ENCODE peak calls at places on chromosomes 6 and 20, in six cellular contexts. N is mesothelial cell of epicardium, H is GM20000, Y is cardiac muscle cell, Q is PC-3, G is GM06990. W is an unnamed sample.

GRCh38 chr20:62119591-62120364 is 2.5 kb upstream of the LSM14B start:
- DNase-seq in N (no peak), G (no peak), Y (no peak), Q (no peak), H (no peak), W (no peak)

GRCh38 chr6:135147637-135148592 is 33.2 kb upstream of the MYB start:
- DNase-seq in Y (no peak), H (no peak), Q (no peak), N (no peak), G (no peak), W (no peak)

GRCh38 chr20:35285806-35286076 is 1.2 kb upstream of the EIF6 start:
- DNase-seq in N (no peak), Q (no peak), Y (no peak), G (no peak), H (no peak), W (no peak)

GRCh38 chr6:168956141-168956838 is 297.4 kb downstream of the THBS2 start:
- DNase-seq in G (no peak), H (no peak), Y (no peak), N (no peak), Q (no peak), W (no peak)

GRCh38 chr20:19682249-19682648 is 75.8 kb upstream of the RIN2 start:
- DNase-seq in G (no peak), H (peak), Y (no peak), Q (no peak), N (no peak), W (no peak)

GRCh38 chr6:137813308-137813707 is 53.8 kb upstream of the TNFAIP3 start:
- DNase-seq in G (no peak), Y (no peak), H (no peak), N (no peak), Q (peak), W (no peak)

GRCh38 chr6:47780510-47781356 is 1.1 kb upstream of the OPN5 start:
- DNase-seq in Y (peak), G (no peak), H (peak), N (no peak), Q (peak), W (peak)

GRCh38 chr6:119669228-119669627 is 319.7 kb upstream of the MAN1A1 start:
- DNase-seq in G (no peak), Q (no peak), N (no peak), H (no peak), Y (no peak), W (no peak)

GRCh38 chr6:132648828-132649227 is 10.2 kb downstream of the TAAR1 start:
- DNase-seq in Q (peak), N (no peak), G (no peak), H (no peak), Y (no peak), W (no peak)

GRCh38 chr20:23995905-23996666 is 7.5 kb upstream of the GGTLC1 start:
- DNase-seq in Q (peak), N (peak), H (peak), Y (peak), G (no peak), W (peak)

GRCh38 chr6:1536526-1537429 is 72.9 kb upstream of the FOXC1 start:
- DNase-seq in Q (no peak), N (no peak), G (no peak), Y (no peak), H (no peak), W (no peak)

GRCh38 chr6:11784341-11784740 is 5.7 kb upstream of the ADTRP start:
- DNase-seq in G (no peak), H (no peak), N (no peak), Y (no peak), Q (no peak), W (no peak)

GRCh38 chr20:51360451-51361230 is 181.9 kb downstream of the NFATC2 start:
- DNase-seq in H (no peak), N (no peak), Q (peak), Y (no peak), G (no peak), W (no peak)

GRCh38 chr6:2028457-2029038 is 216.9 kb downstream of the GMDS start:
- DNase-seq in Q (peak), G (peak), Y (no peak), N (no peak), H (peak), W (no peak)

GRCh38 chr6:29750709-29751108 is 27.5 kb downstream of the HLA-F start:
- DNase-seq in H (no peak), N (no peak), Y (no peak), G (no peak), Q (no peak), W (no peak)

GRCh38 chr6:156396791-156397418 is 380.3 kb upstream of the ARID1B start:
- DNase-seq in H (no peak), G (peak), N (no peak), Q (no peak), Y (no peak), W (no peak)

GRCh38 chr6:158772851-158773371 is 46.3 kb downstream of the EZR start:
- DNase-seq in N (no peak), Y (no peak), H (no peak), G (no peak), Q (no peak), W (no peak)

GRCh38 chr6:15389759-15390723 is 144.2 kb downstream of the JARID2 start:
- DNase-seq in Y (peak), G (peak), H (peak), N (peak), Q (peak), W (peak)

GRCh38 chr20:9769954-9770353 is 68.9 kb downstream of the PAK5 start:
- DNase-seq in G (no peak), H (no peak), Y (no peak), Q (no peak), N (no peak), W (no peak)

GRCh38 chr20:12180107-12180661 is 262.5 kb downstream of the BTBD3 start:
- DNase-seq in Y (no peak), G (no peak), H (no peak), N (no peak), Q (no peak), W (no peak)

GRCh38 chr6:56851541-56852248 is 103.2 kb upstream of the BEND6 start:
- DNase-seq in N (no peak), Y (peak), Q (peak), H (peak), G (peak), W (peak)

GRCh38 chr6:149208071-149208670 is 109.3 kb upstream of the TAB2 start:
- DNase-seq in H (no peak), Y (no peak), Q (no peak), G (no peak), N (no peak), W (no peak)

DNA sequence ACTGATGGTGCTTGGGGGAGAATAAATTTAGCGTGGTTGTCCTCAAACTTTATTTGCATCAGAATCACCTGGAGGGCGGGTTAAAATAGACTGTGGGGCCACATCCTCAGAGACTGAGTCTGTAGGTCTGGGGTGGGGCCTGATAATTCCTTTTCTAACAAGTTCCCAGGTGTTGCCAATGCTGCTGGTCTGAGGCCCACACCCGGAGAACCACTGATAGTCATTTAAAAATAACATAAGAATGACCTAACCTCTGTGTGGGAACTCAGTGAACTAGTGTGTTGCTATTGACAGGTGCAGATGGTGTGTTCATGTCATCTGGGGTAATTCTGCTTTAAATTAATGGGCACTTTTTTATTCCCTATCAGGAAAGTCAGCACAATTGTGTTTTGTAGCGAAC is 64.8 kb downstream of the RTN4IP1 start:
- DNase-seq in H (no peak), G (no peak), Q (no peak), Y (no peak), N (no peak), W (no peak)
- TF ChIP-seq CTCF in H (no peak), G (no peak), Q (no peak), Y (no peak), N (no peak), W (no peak)

GRCh38 chr20:2093200-2093781 is 8.3 kb upstream of the STK35 start:
- DNase-seq in N (no peak), Y (peak), G (no peak), H (peak), Q (peak), W (peak)
- TF ChIP-seq CTCF in N (peak), Y (peak), G (peak), H (peak), Q (peak), W (peak)

DNA sequence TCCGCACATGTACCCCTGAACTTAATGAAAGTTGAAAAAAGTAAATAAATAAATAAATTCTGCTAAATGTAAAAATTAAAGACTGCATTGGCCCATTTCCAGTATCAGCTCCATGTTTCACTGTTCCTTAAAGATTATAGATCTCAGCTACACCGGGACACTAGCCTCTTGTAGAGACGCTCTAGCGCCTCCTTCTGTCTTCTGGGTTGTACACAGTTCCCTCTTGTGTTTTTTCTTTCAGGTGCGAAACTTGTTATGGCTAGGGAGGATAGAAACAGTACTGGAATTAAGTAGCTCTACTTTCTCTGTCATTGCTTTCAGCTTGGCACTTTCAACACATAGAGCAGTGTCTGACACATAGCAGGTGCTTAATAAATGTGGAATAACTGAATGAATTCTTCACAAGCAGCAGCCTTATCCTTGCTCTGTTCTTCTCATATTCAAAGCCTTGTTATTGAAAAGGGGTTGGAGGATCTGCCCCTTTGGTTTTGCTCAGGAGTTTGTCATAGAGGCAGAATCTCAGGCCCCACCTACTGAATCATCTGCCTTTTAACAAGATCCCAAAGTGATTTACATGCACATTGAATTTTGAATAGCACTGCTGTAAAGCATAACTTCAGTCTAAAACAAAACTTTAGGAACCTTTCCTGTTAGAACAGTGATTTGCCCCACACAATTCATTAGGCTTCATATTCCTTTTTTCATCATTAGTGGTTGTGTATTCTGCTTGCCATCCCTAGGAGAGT is 92.3 kb downstream of the FIG4 start:
- DNase-seq in H (no peak), N (no peak), G (no peak), Q (peak), Y (peak), W (peak)
- TF ChIP-seq CTCF in H (no peak), N (no peak), G (peak), Q (peak), Y (peak), W (no peak)

DNA sequence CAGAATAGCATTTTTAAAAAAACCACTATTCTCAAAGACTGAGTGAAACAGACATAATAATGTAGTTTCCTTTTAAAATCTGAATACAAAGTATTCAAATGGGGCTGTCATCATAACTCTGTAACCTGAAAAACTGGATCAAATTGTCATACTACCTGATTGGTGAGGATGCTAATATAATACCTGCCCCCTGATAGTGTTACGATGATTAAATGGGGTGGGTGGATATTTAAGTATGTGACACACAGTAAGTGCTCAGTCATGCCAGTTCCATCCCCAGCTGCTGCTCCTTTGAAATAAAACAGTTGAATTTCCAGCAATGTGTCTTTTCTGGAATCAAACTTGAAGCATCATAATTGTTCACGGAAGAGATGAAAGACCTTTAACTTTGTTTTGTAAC is 8.9 kb downstream of the HTR1B start:
- DNase-seq in G (no peak), N (no peak), Y (no peak), H (no peak), Q (peak), W (no peak)
- TF ChIP-seq CTCF in G (no peak), N (no peak), Y (no peak), H (no peak), Q (no peak), W (no peak)

GRCh38 chr20:33415948-33416347 is 14.6 kb upstream of the CDK5RAP1 start:
- DNase-seq in Y (peak), N (no peak), H (no peak), Q (peak), G (no peak), W (peak)
- TF ChIP-seq CTCF in Y (peak), N (peak), H (peak), Q (peak), G (peak), W (peak)

GRCh38 chr6:43784049-43784855 is 14.2 kb downstream of the VEGFA start:
- DNase-seq in Q (no peak), H (no peak), G (no peak), Y (no peak), N (no peak), W (no peak)

GRCh38 chr6:43786664-43787329 is 16.8 kb downstream of the VEGFA start:
- DNase-seq in N (no peak), H (no peak), Y (no peak), G (no peak), Q (peak), W (no peak)

GRCh38 chr6:43785220-43785752 is 15.3 kb downstream of the VEGFA start:
- DNase-seq in G (no peak), H (no peak), Y (no peak), N (no peak), Q (no peak), W (no peak)

GRCh38 chr6:43788305-43788704 is 18.3 kb downstream of the VEGFA start:
- DNase-seq in G (no peak), Y (no peak), N (no peak), H (no peak), Q (no peak), W (no peak)

DNA sequence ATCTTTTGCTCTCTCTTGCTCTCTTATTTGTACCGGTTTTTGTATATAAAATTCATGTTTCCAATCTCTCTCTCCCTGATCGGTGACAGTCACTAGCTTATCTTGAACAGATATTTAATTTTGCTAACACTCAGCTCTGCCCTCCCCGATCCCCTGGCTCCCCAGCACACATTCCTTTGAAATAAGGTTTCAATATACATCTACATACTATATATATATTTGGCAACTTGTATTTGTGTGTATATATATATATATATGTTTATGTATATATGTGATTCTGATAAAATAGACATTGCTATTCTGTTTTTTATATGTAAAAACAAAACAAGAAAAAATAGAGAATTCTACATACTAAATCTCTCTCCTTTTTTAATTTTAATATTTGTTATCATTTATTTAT is 15.9 kb downstream of the VEGFA start:
- DNase-seq in Q (no peak), Y (no peak), N (no peak), G (no peak), H (no peak), W (no peak)
- TF ChIP-seq CTCF in Q (no peak), Y (no peak), N (no peak), G (no peak), H (no peak), W (no peak)

GRCh38 chr20:3135507-3136070 is 24.1 kb downstream of the FASTKD5 start:
- DNase-seq in N (no peak), Y (no peak), G (no peak), Q (peak), H (no peak), W (no peak)
- TF ChIP-seq CTCF in N (no peak), Y (no peak), G (no peak), Q (no peak), H (no peak), W (no peak)

GRCh38 chr6:10402648-10403311 is 12.1 kb downstream of the TFAP2A start:
- DNase-seq in H (no peak), Q (peak), G (no peak), N (no peak), Y (no peak), W (no peak)

GRCh38 chr6:10404799-10405524 is 9.9 kb downstream of the TFAP2A start:
- DNase-seq in G (no peak), H (no peak), Y (no peak), Q (peak), N (no peak), W (no peak)

GRCh38 chr6:10403385-10404106 is 11.3 kb downstream of the TFAP2A start:
- DNase-seq in G (no peak), H (no peak), Y (no peak), Q (peak), N (no peak), W (no peak)

GRCh38 chr6:10406556-10406955 is 8.3 kb downstream of the TFAP2A start:
- DNase-seq in N (no peak), Y (no peak), G (no peak), Q (peak), H (no peak), W (no peak)

GRCh38 chr6:10404107-10404798 is 10.6 kb downstream of the TFAP2A start:
- DNase-seq in N (peak), Q (peak), G (peak), Y (peak), H (peak), W (peak)
- TF ChIP-seq CTCF in N (no peak), Q (peak), G (peak), Y (peak), H (peak), W (no peak)

DNA sequence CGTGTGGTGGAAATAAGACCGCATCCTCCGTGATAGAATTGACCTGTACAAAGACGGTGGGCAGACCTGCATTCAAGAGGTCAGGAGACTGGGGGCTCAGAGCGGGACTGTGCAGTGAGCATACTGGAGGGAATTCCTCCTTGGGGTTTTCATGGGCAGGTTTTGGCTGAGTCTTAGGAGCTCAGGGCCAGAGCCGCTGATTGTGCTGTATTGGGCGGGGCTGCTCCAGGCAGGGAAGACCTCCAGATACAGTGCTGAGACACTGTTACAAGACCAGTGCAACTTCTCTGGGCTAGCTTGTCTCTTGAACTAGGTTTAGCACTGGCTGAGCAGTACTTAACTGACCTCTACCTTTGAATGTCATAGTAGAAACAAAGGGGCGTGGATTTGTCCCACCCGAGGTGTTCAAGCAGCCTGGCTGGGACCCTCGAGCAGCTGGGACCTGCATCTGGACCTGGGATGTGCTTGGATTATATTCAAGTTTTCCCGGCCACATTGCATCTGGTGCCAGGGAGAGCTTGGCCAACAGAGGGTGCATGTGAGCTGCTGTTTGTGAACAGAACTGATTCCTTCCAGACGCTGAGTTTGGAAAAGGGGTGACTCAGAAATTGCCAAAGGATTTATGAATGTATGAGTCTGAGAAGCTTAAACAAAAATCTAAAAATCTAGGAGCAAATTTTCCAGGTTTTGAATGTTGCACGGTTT is 33.4 kb upstream of the SLC22A1 start:
- DNase-seq in Q (peak), G (no peak), H (no peak), N (peak), Y (peak), W (peak)
- TF ChIP-seq CTCF in Q (peak), G (peak), H (peak), N (peak), Y (peak), W (peak)